ENCODE peak calls at places on chromosomes 7 and 10, in eight cellular contexts. I, O, U, E, Z, F, D and W are unnamed samples.

GRCh38 chr7:22110227-22110839 is 164.6 kb upstream of the CDCA7L start:
- DNase-seq in Z (peak), D (peak), I (peak), E (peak), F (peak), O (no peak), U (peak), W (peak)

GRCh38 chr7:33757050-33757449 is 148.3 kb upstream of the BMPER start:
- DNase-seq in O (no peak), E (no peak), U (no peak), D (no peak), I (no peak), F (peak), Z (no peak), W (no peak)

GRCh38 chr10:118471863-118472262 is 123.6 kb downstream of the PRLHR start:
- DNase-seq in O (no peak), E (no peak), Z (no peak), D (no peak), F (peak), U (no peak), I (no peak), W (no peak)

GRCh38 chr10:82319558-82319957 is 444.6 kb downstream of the NRG3 start:
- DNase-seq in O (no peak), U (no peak), F (no peak), I (no peak), D (no peak), Z (no peak), E (no peak), W (no peak)

GRCh38 chr7:152674860-152675760 is 831 bp downstream of the XRCC2 start:
- DNase-seq in F (no peak), E (peak), I (no peak), U (no peak), Z (no peak), D (no peak), O (no peak), W (no peak)

GRCh38 chr10:97279121-97279815 is 13.2 kb downstream of the ARHGAP19 start:
- DNase-seq in I (no peak), F (no peak), D (no peak), U (no peak), E (no peak), Z (no peak), O (no peak), W (peak)

GRCh38 chr7:131238260-131238940 is 89.3 kb upstream of the MKLN1 start:
- DNase-seq in O (no peak), D (no peak), E (no peak), F (peak), U (no peak), Z (no peak), I (no peak), W (no peak)

GRCh38 chr7:121343302-121343701 is 14.5 kb downstream of the WNT16 start:
- DNase-seq in E (no peak), U (no peak), O (no peak), F (no peak), Z (no peak), D (no peak), I (no peak), W (no peak)

GRCh38 chr7:21355406-21355874 is 72.4 kb upstream of the SP4 start:
- DNase-seq in Z (no peak), D (peak), O (no peak), E (peak), F (no peak), U (no peak), I (no peak), W (peak)

GRCh38 chr10:100969175-100970075 is at the start of gene SEMA4G:
- DNase-seq in E (peak), F (peak), I (peak), O (peak), U (no peak), Z (peak), D (peak), W (peak)

GRCh38 chr10:43074409-43074808 is 2.5 kb upstream of the RET start:
- DNase-seq in D (no peak), O (no peak), F (no peak), Z (no peak), E (no peak), U (no peak), I (no peak), W (no peak)

GRCh38 chr10:86747796-86748581 is 8.4 kb upstream of the BMPR1A start:
- DNase-seq in D (no peak), I (no peak), Z (no peak), E (no peak), O (no peak), U (no peak), F (no peak), W (no peak)

GRCh38 chr7:126657599-126658358 is 595.0 kb downstream of the GRM8 start:
- DNase-seq in E (no peak), I (no peak), Z (no peak), D (no peak), F (no peak), O (no peak), U (no peak), W (no peak)

GRCh38 chr10:34323197-34323596 is 491.9 kb downstream of the PARD3 start:
- DNase-seq in U (no peak), O (no peak), E (no peak), F (peak), I (no peak), Z (no peak), D (no peak), W (no peak)

GRCh38 chr10:28783089-28783488 is 105.8 kb downstream of the BAMBI start:
- DNase-seq in E (no peak), U (no peak), O (no peak), D (no peak), Z (no peak), I (no peak), F (no peak), W (no peak)

GRCh38 chr7:33418251-33418701 is 288.9 kb downstream of the BBS9 start:
- DNase-seq in F (peak), I (peak), E (no peak), U (no peak), Z (no peak), D (no peak), O (no peak), W (no peak)

GRCh38 chr7:4461511-4461910 is 220.6 kb upstream of the FOXK1 start:
- DNase-seq in I (no peak), U (peak), Z (no peak), F (no peak), E (no peak), O (no peak), D (no peak), W (no peak)

GRCh38 chr7:112143151-112143550 is 63.0 kb downstream of the DOCK4 start:
- DNase-seq in F (no peak), Z (no peak), I (no peak), D (no peak), E (no peak), U (no peak), O (no peak), W (no peak)

GRCh38 chr7:29335188-29336083 is 140.9 kb downstream of the CHN2 start:
- DNase-seq in Z (no peak), O (no peak), I (no peak), U (no peak), F (no peak), D (no peak), E (no peak), W (no peak)